ENCODE peak calls at places on chromosome 17, in six cellular contexts. One of them, this sample, is unnamed.
A peak's percentile ranks its signal among the peaks of the same experiment; 100 is the strongest.

GRCh38 chr17:10224592-10225195 is 26.3 kb upstream of the GAS7 start:
- DNase-seq in AG04449: no peak
- DNase-seq in thoracic aorta: no peak
- DNase-seq in choroid plexus epithelial cell: no peak
- DNase-seq in stomach: no peak
- DNase-seq in GM12864: no peak
- DNase-seq in this sample: peak; percentile 21

GRCh38 chr17:700504-701094 is 14.0 kb downstream of the VPS53 start:
- DNase-seq in AG04449: no peak
- DNase-seq in thoracic aorta: no peak
- DNase-seq in choroid plexus epithelial cell: peak; percentile 57
- DNase-seq in stomach: no peak
- DNase-seq in GM12864: no peak
- DNase-seq in this sample: peak; percentile 40

GRCh38 chr17:40153603-40154238 is 13.4 kb downstream of the CASC3 start:
- DNase-seq in AG04449: no peak
- DNase-seq in thoracic aorta: no peak
- DNase-seq in choroid plexus epithelial cell: no peak
- DNase-seq in stomach: no peak
- DNase-seq in GM12864: no peak
- DNase-seq in this sample: no peak

GRCh38 chr17:38598536-38598935 is 7.2 kb downstream of the SRCIN1 start:
- DNase-seq in AG04449: no peak
- DNase-seq in thoracic aorta: no peak
- DNase-seq in choroid plexus epithelial cell: peak; percentile 83
- DNase-seq in stomach: peak; percentile 82
- DNase-seq in GM12864: peak; percentile 38
- DNase-seq in this sample: peak; percentile 38

GRCh38 chr17:78817123-78817522 is 23.5 kb downstream of the USP36 start:
- DNase-seq in AG04449: no peak
- DNase-seq in thoracic aorta: no peak
- DNase-seq in choroid plexus epithelial cell: no peak
- DNase-seq in stomach: no peak
- DNase-seq in GM12864: no peak
- DNase-seq in this sample: no peak

GRCh38 chr17:8859804-8860430 is 7.6 kb downstream of the PIK3R6 start:
- DNase-seq in AG04449: no peak
- DNase-seq in thoracic aorta: no peak
- DNase-seq in choroid plexus epithelial cell: no peak
- DNase-seq in stomach: no peak
- DNase-seq in GM12864: no peak
- DNase-seq in this sample: no peak

GRCh38 chr17:41013606-41014005 is 4.7 kb upstream of the KRTAP3-1 start:
- DNase-seq in AG04449: no peak
- DNase-seq in thoracic aorta: no peak
- DNase-seq in choroid plexus epithelial cell: peak; percentile 43
- DNase-seq in stomach: no peak
- DNase-seq in GM12864: no peak
- DNase-seq in this sample: peak; percentile 83

GRCh38 chr17:16415031-16415924 is at the start of gene TRPV2:
- DNase-seq in AG04449: no peak
- DNase-seq in thoracic aorta: no peak
- DNase-seq in choroid plexus epithelial cell: no peak
- DNase-seq in stomach: peak; percentile 60
- DNase-seq in GM12864: no peak
- DNase-seq in this sample: no peak

GRCh38 chr17:73141411-73141810 is 23.4 kb upstream of the SSTR2 start:
- DNase-seq in AG04449: no peak
- DNase-seq in thoracic aorta: no peak
- DNase-seq in choroid plexus epithelial cell: no peak
- DNase-seq in stomach: no peak
- DNase-seq in GM12864: no peak
- DNase-seq in this sample: no peak

GRCh38 chr17:37710344-37710886 is 34.4 kb downstream of the HNF1B start:
- DNase-seq in AG04449: no peak
- DNase-seq in thoracic aorta: no peak
- DNase-seq in choroid plexus epithelial cell: peak; percentile 83
- DNase-seq in stomach: peak; percentile 99
- DNase-seq in GM12864: no peak
- DNase-seq in this sample: peak; percentile 42

GRCh38 chr17:1447061-1447460 is 9.0 kb downstream of the CRK start:
- DNase-seq in AG04449: no peak
- DNase-seq in thoracic aorta: no peak
- DNase-seq in choroid plexus epithelial cell: no peak
- DNase-seq in stomach: no peak
- DNase-seq in GM12864: no peak
- DNase-seq in this sample: no peak

GRCh38 chr17:68437979-68438877 is 19.1 kb downstream of the WIPI1 start:
- DNase-seq in AG04449: no peak
- DNase-seq in thoracic aorta: no peak
- DNase-seq in choroid plexus epithelial cell: peak; percentile 62
- DNase-seq in stomach: peak; percentile 72
- DNase-seq in GM12864: no peak
- DNase-seq in this sample: no peak

GRCh38 chr17:31561469-31562412 is 170.3 kb downstream of the RAB11FIP4 start:
- DNase-seq in AG04449: no peak
- DNase-seq in thoracic aorta: no peak
- DNase-seq in choroid plexus epithelial cell: no peak
- DNase-seq in stomach: no peak
- DNase-seq in GM12864: no peak
- DNase-seq in this sample: peak; percentile 60

GRCh38 chr17:47324224-47325020 is 667 bp downstream of the EFCAB13 start:
- DNase-seq in AG04449: no peak
- DNase-seq in thoracic aorta: no peak
- DNase-seq in choroid plexus epithelial cell: peak; percentile 40
- DNase-seq in stomach: peak; percentile 63
- DNase-seq in GM12864: peak; percentile 79
- DNase-seq in this sample: peak; percentile 18

GRCh38 chr17:7710341-7710740 is 5.3 kb downstream of the EFNB3 start:
- DNase-seq in AG04449: no peak
- DNase-seq in thoracic aorta: no peak
- DNase-seq in choroid plexus epithelial cell: no peak
- DNase-seq in stomach: no peak
- DNase-seq in GM12864: no peak
- DNase-seq in this sample: no peak

DNA sequence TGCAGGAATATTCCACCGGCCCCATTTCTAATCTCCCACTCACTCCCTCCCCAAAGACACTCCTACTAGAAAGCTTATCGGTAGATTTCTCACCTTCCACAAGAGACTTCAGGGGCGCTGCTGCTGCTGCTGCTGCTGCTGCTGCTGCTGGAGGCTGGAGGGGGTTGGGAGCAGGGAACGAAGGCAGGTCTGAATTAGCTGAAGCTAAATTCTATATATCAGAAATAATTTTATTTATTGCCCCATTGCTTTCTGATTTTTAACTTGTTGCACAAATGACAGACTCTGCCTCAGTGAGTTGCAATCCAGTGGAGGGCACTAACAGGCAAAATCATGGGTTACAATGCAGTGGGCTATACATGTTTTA is 25.8 kb upstream of the HLF start:
- DNase-seq in AG04449: no peak
- DNase-seq in thoracic aorta: no peak
- DNase-seq in choroid plexus epithelial cell: peak; percentile 19
- DNase-seq in stomach: no peak
- DNase-seq in GM12864: no peak
- DNase-seq in this sample: no peak
- H3K4me3 ChIP-seq in AG04449: peak overlapping the region; percentile 65
- H3K4me3 ChIP-seq in thoracic aorta: peak overlapping the region; percentile 81
- H3K4me3 ChIP-seq in choroid plexus epithelial cell: peak overlapping the region; percentile 63
- H3K4me3 ChIP-seq in stomach: peak overlapping the region; percentile 58
- H3K4me3 ChIP-seq in GM12864: peak overlapping the region; percentile 72
- H3K4me3 ChIP-seq in this sample: peak overlapping the region; percentile 66

GRCh38 chr17:18324140-18325049 is 9.3 kb downstream of the SMCR8 start:
- DNase-seq in AG04449: no peak
- DNase-seq in thoracic aorta: no peak
- DNase-seq in choroid plexus epithelial cell: no peak
- DNase-seq in stomach: no peak
- DNase-seq in GM12864: no peak
- DNase-seq in this sample: no peak
- TF ChIP-seq CTCF in AG04449: no peak
- TF ChIP-seq CTCF in thoracic aorta: no peak
- TF ChIP-seq CTCF in choroid plexus epithelial cell: peak; percentile 6
- TF ChIP-seq CTCF in stomach: no peak
- TF ChIP-seq CTCF in GM12864: no peak
- TF ChIP-seq CTCF in this sample: no peak

GRCh38 chr17:64386412-64387144 is 4.1 kb downstream of the PECAM1 start:
- DNase-seq in AG04449: no peak
- DNase-seq in thoracic aorta: no peak
- DNase-seq in choroid plexus epithelial cell: no peak
- DNase-seq in stomach: no peak
- DNase-seq in GM12864: no peak
- DNase-seq in this sample: no peak
- H3K4me3 ChIP-seq in AG04449: no peak overlapping the region
- H3K4me3 ChIP-seq in thoracic aorta: peak overlapping the region; percentile 49
- H3K4me3 ChIP-seq in choroid plexus epithelial cell: no peak overlapping the region
- H3K4me3 ChIP-seq in stomach: peak overlapping the region; percentile 36
- H3K4me3 ChIP-seq in GM12864: no peak overlapping the region
- H3K4me3 ChIP-seq in this sample: no peak overlapping the region

GRCh38 chr17:81640011-81640410 is 3.0 kb downstream of the TSPAN10 start:
- DNase-seq in AG04449: no peak
- DNase-seq in thoracic aorta: no peak
- DNase-seq in choroid plexus epithelial cell: no peak
- DNase-seq in stomach: no peak
- DNase-seq in GM12864: no peak
- DNase-seq in this sample: no peak

GRCh38 chr17:81635431-81635830 is 1.5 kb downstream of the NPLOC4 start:
- DNase-seq in AG04449: no peak
- DNase-seq in thoracic aorta: no peak
- DNase-seq in choroid plexus epithelial cell: no peak
- DNase-seq in stomach: no peak
- DNase-seq in GM12864: no peak
- DNase-seq in this sample: no peak

GRCh38 chr17:81636505-81637288 is at the start of the genes NPLOC4 and TSPAN10:
- DNase-seq in AG04449: peak; percentile 17
- DNase-seq in thoracic aorta: peak; percentile 50
- DNase-seq in choroid plexus epithelial cell: peak; percentile 87
- DNase-seq in stomach: peak; percentile 92
- DNase-seq in GM12864: peak; percentile 37
- DNase-seq in this sample: peak; percentile 79

GRCh38 chr17:81635973-81636504 is 873 bp downstream of the NPLOC4 start:
- DNase-seq in AG04449: no peak
- DNase-seq in thoracic aorta: no peak
- DNase-seq in choroid plexus epithelial cell: peak; percentile 64
- DNase-seq in stomach: no peak
- DNase-seq in GM12864: no peak
- DNase-seq in this sample: peak; percentile 49

DNA sequence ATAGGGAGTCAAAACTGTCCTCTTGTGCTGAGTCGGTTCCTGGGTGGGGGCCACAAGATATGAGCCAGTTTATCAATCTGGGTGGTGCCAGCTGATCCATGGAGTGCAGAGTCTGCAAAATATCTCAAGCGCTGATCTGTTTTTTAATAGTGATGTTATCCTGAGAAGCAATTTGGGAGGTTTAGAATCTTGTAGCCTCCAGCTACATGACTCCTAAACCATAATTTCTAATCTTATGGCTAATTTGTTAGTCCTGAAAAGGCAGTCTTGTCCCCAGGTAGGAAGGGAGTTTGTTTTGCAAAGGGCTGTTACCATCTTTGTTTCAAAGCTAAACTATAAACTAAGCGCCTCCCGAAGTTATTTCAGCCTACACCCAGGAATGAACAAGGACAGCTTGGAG is 1.7 kb downstream of the TSPAN10 start:
- DNase-seq in AG04449: no peak
- DNase-seq in thoracic aorta: no peak
- DNase-seq in choroid plexus epithelial cell: no peak
- DNase-seq in stomach: no peak
- DNase-seq in GM12864: no peak
- DNase-seq in this sample: no peak
- TF ChIP-seq CTCF in AG04449: no peak
- TF ChIP-seq CTCF in thoracic aorta: no peak
- TF ChIP-seq CTCF in choroid plexus epithelial cell: no peak
- TF ChIP-seq CTCF in stomach: no peak
- TF ChIP-seq CTCF in GM12864: no peak
- TF ChIP-seq CTCF in this sample: no peak

GRCh38 chr17:57561072-57561861 is 183.8 kb downstream of the CCDC182 start:
- DNase-seq in AG04449: no peak
- DNase-seq in thoracic aorta: no peak
- DNase-seq in choroid plexus epithelial cell: peak; percentile 21
- DNase-seq in stomach: no peak
- DNase-seq in GM12864: no peak
- DNase-seq in this sample: no peak
- H3K4me3 ChIP-seq in AG04449: no peak overlapping the region
- H3K4me3 ChIP-seq in thoracic aorta: no peak overlapping the region
- H3K4me3 ChIP-seq in choroid plexus epithelial cell: no peak overlapping the region
- H3K4me3 ChIP-seq in stomach: no peak overlapping the region
- H3K4me3 ChIP-seq in GM12864: no peak overlapping the region
- H3K4me3 ChIP-seq in this sample: no peak overlapping the region

GRCh38 chr17:77728022-77728671 is 230.4 kb upstream of the TNRC6C start:
- DNase-seq in AG04449: no peak
- DNase-seq in thoracic aorta: no peak
- DNase-seq in choroid plexus epithelial cell: peak; percentile 22
- DNase-seq in stomach: no peak
- DNase-seq in GM12864: no peak
- DNase-seq in this sample: peak; percentile 80
- TF ChIP-seq CTCF in AG04449: no peak
- TF ChIP-seq CTCF in thoracic aorta: no peak
- TF ChIP-seq CTCF in choroid plexus epithelial cell: peak; percentile 27
- TF ChIP-seq CTCF in stomach: no peak
- TF ChIP-seq CTCF in GM12864: no peak
- TF ChIP-seq CTCF in this sample: peak; percentile 55